ENCODE peak calls at places on chromosome X, in five cellular contexts. F is gastrocnemius medialis, J is body of pancreas, I is uterus, Y is endothelial cell of umbilical vein. S is an unnamed sample.

GRCh38 chrX:39766882-39767281 is 330.9 kb downstream of the BCOR start:
- DNase-seq in F (no peak), J (no peak), I (no peak), Y (no peak), S (no peak)

GRCh38 chrX:110212299-110212698 is 105.6 kb downstream of the AMMECR1 start:
- DNase-seq in J (no peak), F (no peak), Y (no peak), I (no peak), S (no peak)

GRCh38 chrX:100745806-100746537 is 14.1 kb upstream of the SYTL4 start:
- DNase-seq in F (no peak), I (peak; percentile 55), J (no peak), Y (peak; percentile 49), S (no peak)

GRCh38 chrX:107574711-107575110 is 53.6 kb upstream of the PRPS1 start:
- DNase-seq in J (no peak), Y (no peak), I (no peak), F (no peak), S (no peak)

GRCh38 chrX:17456526-17456925 is 81.5 kb downstream of the NHS start:
- DNase-seq in F (no peak), I (no peak), Y (no peak), J (no peak), S (no peak)

GRCh38 chrX:4570141-4570540 is 856.7 kb upstream of the PRKX start:
- DNase-seq in I (no peak), J (peak; percentile 66), Y (no peak), F (no peak), S (no peak)

GRCh38 chrX:119266364-119266995 is 30.4 kb downstream of the PGRMC1 start:
- DNase-seq in Y (peak; percentile 23), I (no peak), J (peak; percentile 39), F (no peak), S (peak; percentile 5)

GRCh38 chrX:35886135-35886534 is 33.4 kb upstream of the CFAP47 start:
- DNase-seq in Y (no peak), J (no peak), F (no peak), I (no peak), S (no peak)

GRCh38 chrX:72003811-72004750 is 93.4 kb downstream of the NHSL2 start:
- DNase-seq in J (peak; percentile 60), F (no peak), I (no peak), Y (peak; percentile 45), S (peak; percentile 29)

GRCh38 chrX:20718592-20718991 is 451.9 kb upstream of the RPS6KA3 start:
- DNase-seq in I (no peak), F (no peak), J (no peak), Y (no peak), S (no peak)

GRCh38 chrX:81259008-81259713 is 57.3 kb downstream of the SH3BGRL start:
- DNase-seq in F (no peak), Y (no peak), J (no peak), I (peak; percentile 35), S (no peak)

GRCh38 chrX:10972731-10973130 is 138.4 kb upstream of the HCCS start:
- DNase-seq in I (no peak), Y (no peak), J (no peak), F (no peak), S (no peak)

GRCh38 chrX:151763711-151764110 is 29.2 kb downstream of the CNGA2 start:
- DNase-seq in I (no peak), Y (no peak), J (no peak), F (no peak), S (no peak)

GRCh38 chrX:70454441-70455365 is 10.1 kb downstream of the DLG3 start:
- DNase-seq in F (no peak), Y (peak; percentile 49), J (peak; percentile 95), I (peak; percentile 69), S (peak; percentile 34)
- TF ChIP-seq POLR2A in F (no peak), Y (no peak), J (peak; percentile 60), I (no peak), S (no peak)

GRCh38 chrX:79557212-79557611 is 190.1 kb upstream of the ITM2A start:
- DNase-seq in I (no peak), F (no peak), Y (no peak), J (no peak), S (no peak)

GRCh38 chrX:79556750-79557149 is 189.6 kb upstream of the ITM2A start:
- DNase-seq in I (no peak), F (no peak), J (no peak), Y (no peak), S (no peak)

GRCh38 chrX:79564362-79564761 is 197.2 kb upstream of the ITM2A start:
- DNase-seq in J (no peak), Y (no peak), I (no peak), F (no peak), S (no peak)

GRCh38 chrX:79559290-79559689 is 192.2 kb upstream of the ITM2A start:
- DNase-seq in J (no peak), I (no peak), Y (no peak), F (no peak), S (no peak)
- H3K27me3 ChIP-seq in J (no peaks in the 10 kb centered on the region), I (no peaks in the 10 kb centered on the region), Y (no peaks in the 10 kb centered on the region), F (no peaks in the 10 kb centered on the region), S (no peaks in the 10 kb centered on the region)

DNA sequence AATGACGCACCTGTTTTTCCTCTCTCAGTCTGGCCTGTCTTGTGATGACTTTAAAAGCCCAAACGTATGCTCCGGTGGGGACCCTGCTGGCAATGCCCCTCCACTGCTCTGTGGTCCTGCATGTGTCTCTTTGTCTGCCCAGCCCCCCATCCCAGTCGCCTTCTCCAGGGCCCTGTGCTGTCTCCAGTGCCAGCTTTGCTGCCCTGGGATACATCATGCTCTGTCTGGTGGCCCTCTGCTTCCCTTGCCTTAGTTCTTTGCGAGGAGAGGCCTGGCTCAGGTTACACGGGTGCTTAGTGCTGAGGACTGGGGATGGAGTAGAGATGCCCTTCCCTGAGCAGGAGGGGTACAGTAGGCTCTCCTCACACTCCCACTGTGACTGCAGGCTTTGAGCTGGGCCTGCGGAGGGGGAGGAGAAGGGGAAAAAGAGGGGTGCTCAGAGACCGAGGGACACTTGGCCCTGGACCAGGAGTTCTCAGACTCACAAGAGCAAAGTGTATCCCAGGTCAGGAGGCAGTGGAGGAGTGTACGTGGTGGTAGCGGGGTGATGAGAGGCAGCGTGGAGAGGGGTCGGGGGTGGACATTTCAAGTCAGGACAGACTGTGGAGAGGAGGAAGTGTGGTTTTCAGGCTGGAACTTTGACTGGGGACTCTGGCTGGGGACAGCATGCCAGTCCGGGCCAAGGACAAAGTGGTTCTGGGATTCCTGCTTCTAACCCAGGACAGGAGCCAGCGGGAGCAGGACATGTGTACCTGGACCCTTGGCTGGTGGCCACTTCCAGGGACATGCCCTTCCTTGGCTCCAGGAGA is 2.8 kb downstream of the APLN start:
- DNase-seq in I (no peak), Y (no peak), F (no peak), J (no peak), S (no peak)
- TF ChIP-seq POLR2A in I (no peak), Y (no peak), F (no peak), J (no peak), S (no peak)

DNA sequence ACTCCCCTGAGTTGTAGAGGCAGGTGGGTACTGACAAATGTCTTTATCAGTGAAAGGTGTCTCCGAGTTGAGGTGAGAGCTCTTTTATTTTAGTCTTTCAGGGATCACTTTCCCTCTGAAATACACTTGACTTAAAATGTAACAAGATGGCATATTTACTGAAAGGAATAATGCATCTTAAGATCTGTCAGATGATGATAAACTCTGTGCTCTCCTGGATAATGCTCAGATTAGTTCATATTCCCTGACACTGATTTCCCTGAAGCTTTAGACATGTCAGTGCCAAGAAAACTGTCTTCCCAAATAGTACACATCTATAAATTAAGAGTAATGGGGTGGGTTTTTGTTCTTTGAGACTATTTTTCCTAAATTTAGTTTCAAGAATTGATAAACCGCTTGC is 75.5 kb downstream of the ALG13 start:
- DNase-seq in J (no peak), I (no peak), F (no peak), Y (no peak), S (no peak)
- H3K27me3 ChIP-seq in J (no peaks in the 10 kb centered on the region), I (peaks cover 5% of the 10 kb centered on the region), F (no peaks in the 10 kb centered on the region), Y (no peaks in the 10 kb centered on the region), S (no peaks in the 10 kb centered on the region)

DNA sequence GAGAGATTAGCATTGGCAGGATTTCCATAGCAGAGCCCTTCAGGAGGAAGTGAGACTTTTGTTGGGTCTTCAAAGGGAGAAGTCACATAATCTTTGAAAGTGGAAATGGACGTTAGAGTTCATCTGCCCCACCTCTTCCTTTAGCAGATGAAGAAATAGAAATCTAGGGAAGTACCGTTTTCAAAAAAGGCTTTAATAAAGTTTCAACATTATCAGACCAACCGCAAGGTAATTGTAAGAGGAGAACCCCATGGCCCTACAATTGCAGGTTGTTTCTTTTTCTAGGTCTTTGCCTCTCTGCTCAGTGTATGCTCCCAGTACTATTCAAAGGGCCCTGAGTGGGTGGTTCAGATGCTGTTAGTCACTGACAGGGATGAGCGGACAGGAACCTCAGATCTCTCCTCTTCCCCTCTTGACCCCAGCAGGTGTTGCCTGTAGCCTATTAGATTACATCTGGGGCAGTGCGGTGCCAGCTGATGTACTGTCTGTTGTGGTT is 48.6 kb upstream of the AP1S2 start:
- DNase-seq in F (no peak), I (no peak), Y (no peak), J (no peak), S (no peak)
- TF ChIP-seq POLR2A in F (no peak), I (no peak), Y (no peak), J (no peak), S (no peak)

GRCh38 chrX:48488034-48488433 is 12.0 kb downstream of the FTSJ1 start:
- DNase-seq in Y (no peak), I (no peak), F (no peak), J (no peak), S (no peak)

GRCh38 chrX:48487362-48487785 is 11.4 kb downstream of the FTSJ1 start:
- DNase-seq in Y (no peak), F (no peak), I (no peak), J (no peak), S (no peak)

GRCh38 chrX:48490661-48491060 is 14.7 kb downstream of the FTSJ1 start:
- DNase-seq in I (no peak), J (no peak), Y (no peak), F (no peak), S (no peak)

GRCh38 chrX:48489892-48490291 is 13.9 kb downstream of the FTSJ1 start:
- DNase-seq in Y (no peak), I (no peak), J (no peak), F (no peak), S (no peak)

GRCh38 chrX:48489296-48489695 is 13.3 kb downstream of the FTSJ1 start:
- DNase-seq in F (no peak), J (no peak), I (no peak), Y (no peak), S (no peak)
- H3K27me3 ChIP-seq in F (no peaks in the 10 kb centered on the region), J (no peaks in the 10 kb centered on the region), I (no peaks in the 10 kb centered on the region), Y (no peaks in the 10 kb centered on the region), S (no peaks in the 10 kb centered on the region)

GRCh38 chrX:19343462-19344206 is at the start of gene PDHA1:
- DNase-seq in Y (peak; percentile 92), I (peak; percentile 92), F (peak; percentile 85), J (peak; percentile 96), S (peak; percentile 86)
- TF ChIP-seq POLR2A in Y (peak; percentile 73), I (peak; percentile 57), F (peak; percentile 82), J (peak; percentile 86), S (no peak)

GRCh38 chrX:121084903-121085611 is 37.6 kb downstream of the GLUD2 start:
- DNase-seq in J (no peak), I (no peak), Y (no peak), F (no peak), S (no peak)

GRCh38 chrX:121085612-121086010 is 38.2 kb downstream of the GLUD2 start:
- DNase-seq in J (no peak), I (no peak), F (no peak), Y (no peak), S (no peak)
- H3K27me3 ChIP-seq in J (no peaks in the 10 kb centered on the region), I (no peaks in the 10 kb centered on the region), F (no peaks in the 10 kb centered on the region), Y (no peaks in the 10 kb centered on the region), S (no peaks in the 10 kb centered on the region)

S was measured in tibial nerve.